ENCODE peak calls at places on chromosomes 13 and 19, in seven cellular contexts. I, Q, N, F, R, X and J are unnamed samples.

GRCh38 chr13:95115525-95115924 is 185.7 kb downstream of the ABCC4 start:
- DNase-seq in I (no peak), Q (no peak), N (no peak), F (no peak), R (no peak), X (no peak), J (no peak)

GRCh38 chr19:35777411-35777841 is 2.1 kb downstream of the ARHGAP33 start:
- DNase-seq in I (no peak), Q (no peak), N (no peak), F (no peak), R (no peak), X (no peak), J (no peak)

GRCh38 chr19:13835791-13836723 is 40.8 kb downstream of the ZSWIM4 start:
- DNase-seq in I (no peak), Q (no peak), N (peak), F (peak), R (peak), X (no peak), J (no peak)

GRCh38 chr19:57642396-57643046 is 9.6 kb downstream of the ZNF211 start:
- DNase-seq in I (no peak), Q (no peak), N (no peak), F (no peak), R (no peak), X (no peak), J (no peak)

GRCh38 chr13:113404723-113405471 is 41.0 kb upstream of the GRTP1 start:
- DNase-seq in I (no peak), Q (no peak), N (peak), F (no peak), R (no peak), X (no peak), J (no peak)

GRCh38 chr13:110560606-110561334 is 752 bp downstream of the RAB20 start:
- DNase-seq in I (no peak), Q (no peak), N (no peak), F (peak), R (peak), X (no peak), J (no peak)

GRCh38 chr13:32125746-32126145 is 94.2 kb downstream of the FRY start:
- DNase-seq in I (no peak), Q (no peak), N (no peak), F (no peak), R (no peak), X (no peak), J (no peak)

GRCh38 chr13:40506592-40507446 is 159.6 kb downstream of the FOXO1 start:
- DNase-seq in I (no peak), Q (no peak), N (no peak), F (no peak), R (no peak), X (no peak), J (no peak)

GRCh38 chr19:28305513-28305912 is 907.4 kb downstream of the UQCRFS1 start:
- DNase-seq in I (no peak), Q (no peak), N (no peak), F (no peak), R (no peak), X (no peak), J (no peak)

GRCh38 chr19:40745402-40745780 is 4.9 kb downstream of the ACTMAP start:
- DNase-seq in I (no peak), Q (no peak), N (no peak), F (no peak), R (no peak), X (no peak), J (no peak)

GRCh38 chr19:30968210-30968609 is 381.0 kb downstream of the TSHZ3 start:
- DNase-seq in I (no peak), Q (no peak), N (no peak), F (no peak), R (no peak), X (no peak), J (no peak)

GRCh38 chr13:34044660-34045080 is 226.7 kb downstream of the RFC3 start:
- DNase-seq in I (no peak), Q (no peak), N (no peak), F (no peak), R (no peak), X (no peak), J (no peak)

GRCh38 chr13:51562011-51562671 is 22.1 kb upstream of the WDFY2 start:
- DNase-seq in I (no peak), Q (no peak), N (no peak), F (peak), R (no peak), X (no peak), J (peak)

GRCh38 chr13:25204843-25205242 is 32.8 kb upstream of the AMER2 start:
- DNase-seq in I (no peak), Q (no peak), N (no peak), F (no peak), R (no peak), X (no peak), J (no peak)

GRCh38 chr19:33456845-33457220 is 64.8 kb downstream of the PEPD start:
- DNase-seq in I (no peak), Q (no peak), N (no peak), F (no peak), R (no peak), X (no peak), J (no peak)

GRCh38 chr13:37995052-37995451 is 125.5 kb upstream of the TRPC4 start:
- DNase-seq in I (no peak), Q (no peak), N (no peak), F (no peak), R (no peak), X (no peak), J (no peak)

GRCh38 chr13:100883453-100883852 is 208.9 kb upstream of the TMTC4 start:
- DNase-seq in I (no peak), Q (no peak), N (no peak), F (no peak), R (no peak), X (no peak), J (no peak)

GRCh38 chr19:3481241-3482090 is 1.1 kb upstream of the SMIM24 start:
- DNase-seq in I (no peak), Q (no peak), N (no peak), F (no peak), R (no peak), X (no peak), J (no peak)

GRCh38 chr13:101516262-101516661 is 63.8 kb downstream of the ITGBL1 start:
- DNase-seq in I (no peak), Q (no peak), N (no peak), F (no peak), R (no peak), X (no peak), J (no peak)

GRCh38 chr13:50410921-50411712 is 395.9 kb downstream of the KCNRG start:
- DNase-seq in I (no peak), Q (no peak), N (peak), F (peak), R (no peak), X (no peak), J (no peak)

GRCh38 chr19:2428756-2429711 is 1.6 kb upstream of the TIMM13 start:
- DNase-seq in I (no peak), Q (no peak), N (no peak), F (no peak), R (no peak), X (no peak), J (no peak)

GRCh38 chr19:45253396-45254027 is 2.4 kb downstream of the MARK4 start:
- DNase-seq in I (no peak), Q (no peak), N (no peak), F (no peak), R (no peak), X (no peak), J (no peak)

GRCh38 chr19:17680235-17680722 is 7.9 kb downstream of the UNC13A start:
- DNase-seq in I (no peak), Q (peak), N (peak), F (peak), R (peak), X (no peak), J (peak)

GRCh38 chr19:33055718-33056117 is 9.0 kb downstream of the RHPN2 start:
- DNase-seq in I (no peak), Q (no peak), N (no peak), F (no peak), R (no peak), X (no peak), J (no peak)

GRCh38 chr19:16417660-16418596 is 53.8 kb downstream of the EPS15L1 start:
- DNase-seq in I (peak), Q (peak), N (peak), F (peak), R (peak), X (peak), J (peak)

GRCh38 chr19:7242601-7243258 is 51.5 kb downstream of the INSR start:
- DNase-seq in I (no peak), Q (no peak), N (no peak), F (no peak), R (no peak), X (no peak), J (no peak)

GRCh38 chr19:31154021-31154420 is 195.2 kb downstream of the TSHZ3 start:
- DNase-seq in I (no peak), Q (no peak), N (no peak), F (no peak), R (no peak), X (no peak), J (no peak)

GRCh38 chr13:97021241-97021640 is 27.0 kb upstream of the OXGR1 start:
- DNase-seq in I (no peak), Q (no peak), N (no peak), F (no peak), R (no peak), X (no peak), J (no peak)

GRCh38 chr19:33712268-33712667 is 84.4 kb upstream of the KCTD15 start:
- DNase-seq in I (no peak), Q (no peak), N (no peak), F (no peak), R (no peak), X (no peak), J (no peak)

GRCh38 chr13:90686438-90686837 is 661.0 kb upstream of the MIR17HG start:
- DNase-seq in I (no peak), Q (no peak), N (no peak), F (no peak), R (no peak), X (no peak), J (no peak)

GRCh38 chr13:40116008-40116407 is 460.5 kb downstream of the COG6 start:
- DNase-seq in I (peak), Q (peak), N (peak), F (peak), R (no peak), X (no peak), J (no peak)

GRCh38 chr13:73849292-73849691 is 284.9 kb downstream of the KLF12 start:
- DNase-seq in I (no peak), Q (no peak), N (no peak), F (no peak), R (no peak), X (no peak), J (no peak)

GRCh38 chr13:50127726-50128291 is 112.6 kb downstream of the KCNRG start:
- DNase-seq in I (no peak), Q (no peak), N (no peak), F (peak), R (no peak), X (no peak), J (no peak)

GRCh38 chr13:98563071-98563470 is 13.8 kb downstream of the STK24 start:
- DNase-seq in I (peak), Q (peak), N (no peak), F (no peak), R (no peak), X (no peak), J (no peak)

GRCh38 chr19:6476155-6476895 is 5.3 kb downstream of the DENND1C start:
- DNase-seq in I (peak), Q (peak), N (peak), F (peak), R (peak), X (peak), J (peak)

GRCh38 chr13:50126378-50127016 is 111.3 kb downstream of the KCNRG start:
- DNase-seq in I (peak), Q (no peak), N (no peak), F (no peak), R (no peak), X (no peak), J (no peak)

GRCh38 chr19:45140533-45140932 is 20.2 kb downstream of the NKPD1 start:
- DNase-seq in I (no peak), Q (no peak), N (no peak), F (no peak), R (no peak), X (no peak), J (no peak)

GRCh38 chr13:107586216-107586615 is 629.1 kb downstream of the LIG4 start:
- DNase-seq in I (no peak), Q (no peak), N (no peak), F (no peak), R (no peak), X (no peak), J (no peak)

GRCh38 chr19:1538978-1539377 is 15.1 kb downstream of the PLK5 start:
- DNase-seq in I (no peak), Q (no peak), N (no peak), F (no peak), R (no peak), X (no peak), J (no peak)

GRCh38 chr13:19882231-19882630 is 18.8 kb upstream of the ZMYM5 start:
- DNase-seq in I (no peak), Q (no peak), N (no peak), F (no peak), R (no peak), X (no peak), J (no peak)